ENCODE peak calls at places on chromosomes 6 and 20, in seven cellular contexts. R, V, A, G, Q, K and L are unnamed samples.

GRCh38 chr6:167130008-167130677 is 7.2 kb downstream of the CCR6 start:
- DNase-seq in V (no peak), Q (no peak), K (no peak), A (no peak), G (no peak), R (no peak), L (no peak)

GRCh38 chr6:118812972-118813371 is 81.0 kb upstream of the ASF1A start:
- DNase-seq in K (no peak), R (no peak), V (no peak), G (peak), A (peak), Q (no peak), L (no peak)

GRCh38 chr20:50431066-50431450 is 79.1 kb upstream of the PTPN1 start:
- DNase-seq in R (no peak), Q (no peak), A (no peak), G (no peak), K (no peak), V (no peak), L (no peak)

GRCh38 chr6:5457983-5458683 is 196.8 kb downstream of the FARS2 start:
- DNase-seq in Q (no peak), V (no peak), A (no peak), R (no peak), G (no peak), K (peak), L (no peak)

GRCh38 chr20:3158968-3159431 is 665 bp downstream of the FASTKD5 start:
- DNase-seq in A (peak), V (no peak), G (peak), Q (no peak), K (no peak), R (no peak), L (no peak)

GRCh38 chr20:46056970-46057855 is 28.2 kb downstream of the SLC12A5 start:
- DNase-seq in V (no peak), G (peak), K (no peak), A (peak), R (no peak), Q (peak), L (no peak)

GRCh38 chr6:36328600-36328999 is 8.1 kb downstream of the BNIP5 start:
- DNase-seq in R (no peak), V (no peak), K (no peak), A (no peak), G (no peak), Q (no peak), L (no peak)

GRCh38 chr6:113182370-113183141 is 674.6 kb upstream of the MARCKS start:
- DNase-seq in R (no peak), A (peak), K (peak), Q (no peak), V (no peak), G (peak), L (no peak)

GRCh38 chr6:151549790-151550189 is 56.0 kb downstream of the CCDC170 start:
- DNase-seq in R (no peak), Q (no peak), V (no peak), G (no peak), K (no peak), A (no peak), L (no peak)

GRCh38 chr20:44404204-44405181 is 49.0 kb downstream of the HNF4A start:
- DNase-seq in V (no peak), K (no peak), A (no peak), G (no peak), R (no peak), Q (no peak), L (no peak)

GRCh38 chr20:24681634-24682495 is 212.4 kb downstream of the SYNDIG1 start:
- DNase-seq in G (no peak), A (no peak), V (no peak), K (no peak), Q (no peak), R (no peak), L (no peak)

GRCh38 chr20:7879883-7880282 is 60.4 kb downstream of the HAO1 start:
- DNase-seq in A (peak), V (no peak), G (peak), R (no peak), K (no peak), Q (no peak), L (no peak)

GRCh38 chr6:113953346-113953745 is 17.6 kb downstream of the HDAC2 start:
- DNase-seq in R (no peak), K (no peak), A (peak), Q (no peak), V (no peak), G (peak), L (no peak)

GRCh38 chr20:63114006-63114692 is 101.8 kb downstream of the YTHDF1 start:
- DNase-seq in G (no peak), R (no peak), V (no peak), K (no peak), A (no peak), Q (no peak), L (no peak)

GRCh38 chr20:32871622-32872160 is 13.0 kb downstream of the EFCAB8 start:
- DNase-seq in K (no peak), V (no peak), A (no peak), Q (no peak), G (no peak), R (no peak), L (no peak)

GRCh38 chr20:48128436-48128835 is 343.2 kb upstream of the SULF2 start:
- DNase-seq in Q (no peak), A (no peak), V (no peak), K (no peak), R (no peak), G (no peak), L (no peak)

GRCh38 chr20:3803289-3803688 is 7.2 kb downstream of the CDC25B start:
- DNase-seq in Q (no peak), G (no peak), A (no peak), K (no peak), V (no peak), R (no peak), L (no peak)

GRCh38 chr6:113636357-113636824 is 220.8 kb upstream of the MARCKS start:
- DNase-seq in G (peak), V (no peak), Q (no peak), R (no peak), K (no peak), A (peak), L (no peak)

GRCh38 chr6:56370127-56370540 is 122.8 kb upstream of the COL21A1 start:
- DNase-seq in V (no peak), A (peak), Q (no peak), K (no peak), G (peak), R (no peak), L (no peak)

GRCh38 chr6:157143885-157144795 is 179.2 kb downstream of the TMEM242 start:
- DNase-seq in V (no peak), R (no peak), G (peak), Q (no peak), K (no peak), A (peak), L (no peak)

GRCh38 chr6:158752613-158753012 is 66.6 kb downstream of the EZR start:
- DNase-seq in G (peak), V (peak), Q (no peak), R (no peak), A (no peak), K (peak), L (no peak)

GRCh38 chr20:52469143-52469542 is 277.6 kb upstream of the ZFP64 start:
- DNase-seq in Q (no peak), A (no peak), G (no peak), V (no peak), K (no peak), R (no peak), L (no peak)

GRCh38 chr20:48632017-48632824 is 195.6 kb downstream of the PREX1 start:
- DNase-seq in V (no peak), Q (no peak), A (no peak), R (no peak), G (no peak), K (no peak), L (no peak)

GRCh38 chr6:12392490-12392889 is 102.3 kb downstream of the EDN1 start:
- DNase-seq in K (no peak), A (no peak), V (no peak), G (no peak), R (no peak), Q (no peak), L (no peak)

GRCh38 chr6:34791164-34791841 is 580 bp upstream of the BLTP3A start:
- DNase-seq in R (peak), Q (peak), V (peak), G (peak), K (peak), A (no peak), L (peak)

GRCh38 chr6:78948785-78949184 is 81.4 kb downstream of the IRAK1BP1 start:
- DNase-seq in K (no peak), V (no peak), A (no peak), R (no peak), Q (no peak), G (no peak), L (no peak)